ENCODE peak calls at places on chromosomes 2 and 18, in nine cellular contexts. S is CD8-positive, alpha-beta T cell; P is colonic mucosa; L is mucosa of descending colon; H is cardiac muscle cell; K is LHCN-M2; D is EH; U is AML-193; F is GM10248. O is an unnamed sample.

GRCh38 chr2:100276716-100277115 is 45.6 kb downstream of the LONRF2 start:
- DNase-seq in K (no peak), L (no peak), U (no peak), D (no peak), P (no peak), F (no peak), S (no peak), H (no peak), O (no peak)

GRCh38 chr2:174158003-174158402 is 90.3 kb downstream of the OLA1 start:
- DNase-seq in H (peak; percentile 52), S (no peak), U (peak; percentile 37), L (peak; percentile 70), K (peak; percentile 57), D (peak; percentile 46), P (peak; percentile 42), F (peak; percentile 38), O (peak; percentile 40)

GRCh38 chr2:43269074-43269572 is 42.7 kb upstream of the ZFP36L2 start:
- DNase-seq in U (no peak), S (no peak), P (peak; percentile 53), H (peak; percentile 98), F (no peak), L (peak; percentile 63), D (peak; percentile 98), K (peak; percentile 100), O (peak; percentile 66)

GRCh38 chr2:241965931-241966412 is 96.4 kb downstream of the RTP5 start:
- DNase-seq in P (no peak), D (peak; percentile 98), K (peak; percentile 100), L (peak; percentile 48), U (peak; percentile 51), S (peak; percentile 76), F (peak; percentile 77), H (peak; percentile 98), O (no peak)

GRCh38 chr18:72541871-72542690 is 2.1 kb downstream of the CBLN2 start:
- DNase-seq in D (no peak), F (no peak), L (no peak), P (no peak), K (no peak), U (no peak), S (no peak), H (no peak), O (no peak)

GRCh38 chr2:31654241-31654640 is 73.5 kb upstream of the SRD5A2 start:
- DNase-seq in U (no peak), H (no peak), P (no peak), S (no peak), F (no peak), D (no peak), L (no peak), K (no peak), O (peak; percentile 10)

GRCh38 chr18:66874375-66874774 is 270.5 kb upstream of the CDH19 start:
- DNase-seq in D (no peak), S (no peak), H (no peak), U (no peak), F (no peak), L (no peak), K (no peak), P (no peak), O (no peak)

GRCh38 chr2:134133622-134134312 is 120.1 kb upstream of the MGAT5 start:
- DNase-seq in L (no peak), F (no peak), S (no peak), U (no peak), H (no peak), D (no peak), P (no peak), K (no peak), O (no peak)

GRCh38 chr2:28565033-28565432 is 69.2 kb downstream of the PLB1 start:
- DNase-seq in F (no peak), H (no peak), P (no peak), L (no peak), S (no peak), D (no peak), U (no peak), K (no peak), O (no peak)

GRCh38 chr2:109422071-109422757 is 191.6 kb downstream of the SEPTIN10 start:
- DNase-seq in H (no peak), S (no peak), D (no peak), P (no peak), L (no peak), F (no peak), U (no peak), K (peak; percentile 23), O (no peak)

GRCh38 chr2:128734521-128735295 is 416.0 kb upstream of the HS6ST1 start:
- DNase-seq in H (peak; percentile 70), K (no peak), U (peak; percentile 84), D (peak; percentile 29), P (no peak), L (no peak), F (no peak), S (no peak), O (no peak)

GRCh38 chr2:71466301-71467179 is 13.2 kb downstream of the DYSF start:
- DNase-seq in P (no peak), F (peak; percentile 31), D (peak; percentile 59), K (peak; percentile 53), S (no peak), H (peak; percentile 21), L (no peak), U (no peak), O (no peak)

GRCh38 chr18:8814206-8814605 is 108.8 kb downstream of the MTCL1 start:
- DNase-seq in D (peak; percentile 69), U (no peak), S (no peak), H (peak; percentile 83), L (no peak), P (no peak), K (no peak), F (no peak), O (no peak)

GRCh38 chr18:77206676-77207370 is 42.8 kb upstream of the GALR1 start:
- DNase-seq in H (peak; percentile 87), U (no peak), K (peak; percentile 91), D (peak; percentile 50), S (no peak), L (peak; percentile 30), F (no peak), P (peak; percentile 40), O (no peak)

GRCh38 chr18:46917808-46918600 is 602 bp downstream of the KATNAL2 start:
- DNase-seq in P (peak; percentile 61), L (peak; percentile 59), K (peak; percentile 70), F (peak; percentile 49), U (peak; percentile 33), H (peak; percentile 32), S (no peak), D (peak; percentile 47), O (peak; percentile 50)

GRCh38 chr2:185608799-185609198 is 129.8 kb upstream of the FSIP2 start:
- DNase-seq in K (peak; percentile 65), S (no peak), P (no peak), L (no peak), D (no peak), U (no peak), H (no peak), F (no peak), O (peak; percentile 6)

GRCh38 chr2:3523551-3524041 is 4.3 kb upstream of the ADI1 start:
- DNase-seq in S (no peak), F (no peak), K (no peak), P (no peak), H (peak; percentile 43), U (no peak), L (no peak), D (peak; percentile 73), O (no peak)

GRCh38 chr2:100058014-100058310 is 84.4 kb downstream of the AFF3 start:
- DNase-seq in K (no peak), L (no peak), P (no peak), D (peak; percentile 78), U (no peak), F (no peak), H (no peak), S (no peak), O (no peak)

GRCh38 chr2:1769703-1770422 is 25.5 kb upstream of the PXDN start:
- DNase-seq in H (peak; percentile 79), P (peak; percentile 82), S (peak; percentile 74), F (peak; percentile 70), U (no peak), D (peak; percentile 59), L (peak; percentile 96), K (peak; percentile 28), O (peak; percentile 72)

GRCh38 chr18:72325307-72325706 is 218.8 kb downstream of the CBLN2 start:
- DNase-seq in F (no peak), H (no peak), L (no peak), K (no peak), S (no peak), U (no peak), P (no peak), D (no peak), O (no peak)

GRCh38 chr2:23482607-23483006 is 97.6 kb downstream of the KLHL29 start:
- DNase-seq in H (no peak), F (no peak), K (no peak), S (no peak), U (no peak), P (no peak), D (no peak), L (no peak), O (no peak)

GRCh38 chr18:70194227-70194890 is 11.1 kb downstream of the RTTN start:
- DNase-seq in D (no peak), H (no peak), K (no peak), S (no peak), U (no peak), L (no peak), F (peak; percentile 23), P (no peak), O (no peak)

GRCh38 chr2:169511818-169512217 is 2.3 kb downstream of the KLHL41 start:
- DNase-seq in L (no peak), H (no peak), K (no peak), F (no peak), U (no peak), D (no peak), P (no peak), S (no peak), O (no peak)

GRCh38 chr2:52084760-52085159 is 1052.8 kb upstream of the NRXN1 start:
- DNase-seq in K (no peak), H (no peak), L (no peak), F (no peak), D (no peak), S (no peak), U (no peak), P (no peak), O (no peak)

GRCh38 chr2:40401896-40402295 is 50.0 kb downstream of the SLC8A1 start:
- DNase-seq in U (no peak), D (peak; percentile 94), P (no peak), F (no peak), K (peak; percentile 95), S (no peak), H (peak; percentile 84), L (no peak), O (peak; percentile 48)

GRCh38 chr18:50749945-50750344 is 69.9 kb downstream of the MRO start:
- DNase-seq in U (no peak), P (no peak), K (no peak), L (no peak), F (no peak), D (no peak), H (no peak), S (no peak), O (no peak)

GRCh38 chr2:105522645-105523044 is 123.8 kb upstream of the FHL2 start:
- DNase-seq in L (no peak), P (no peak), H (no peak), F (no peak), K (no peak), U (no peak), D (no peak), S (no peak), O (no peak)

GRCh38 chr2:233350708-233351107 is 3.6 kb upstream of the DGKD start:
- DNase-seq in D (peak; percentile 96), S (no peak), P (peak; percentile 60), L (no peak), K (peak; percentile 89), H (peak; percentile 76), F (no peak), U (peak; percentile 63), O (no peak)

GRCh38 chr18:12391487-12392136 is 14.6 kb upstream of the AFG3L2 start:
- DNase-seq in H (peak; percentile 80), U (peak; percentile 47), D (peak; percentile 74), L (peak; percentile 76), P (peak; percentile 65), K (peak; percentile 65), S (peak; percentile 61), F (peak; percentile 66), O (peak; percentile 79)

GRCh38 chr2:127146071-127146725 is 39.2 kb upstream of the BIN1 start:
- DNase-seq in S (peak; percentile 23), P (no peak), L (no peak), H (no peak), F (no peak), D (no peak), K (no peak), U (no peak), O (no peak)

GRCh38 chr2:3302751-3303582 is 74.7 kb downstream of the EIPR1 start:
- DNase-seq in S (no peak), L (no peak), H (no peak), P (no peak), D (no peak), K (no peak), U (no peak), F (no peak), O (no peak)

O was measured in cerebellar cortex.